ENCODE peak calls at places on chromosomes 6 and 20, in six cellular contexts. One of them, this sample, is unnamed. For H3K4me1, the result is how much of the 10 kb centered on the place peaks cover.

GRCh38 chr6:112407191-112407590 is 60.1 kb downstream of the RFPL4B start:
- DNase-seq in aorta: no peak
- DNase-seq in foreskin keratinocyte: no peak
- DNase-seq in pancreas: no peak
- DNase-seq in upper lobe of left lung: no peak
- DNase-seq in GM23338: no peak
- DNase-seq in this sample: no peak

GRCh38 chr6:71886184-71887005 is at the start of gene RIMS1:
- DNase-seq in foreskin keratinocyte: no peak
- DNase-seq in pancreas: peak
- DNase-seq in GM23338: peak
- DNase-seq in aorta: peak
- DNase-seq in upper lobe of left lung: no peak
- DNase-seq in this sample: peak

GRCh38 chr20:44384423-44385027 is 29.0 kb downstream of the HNF4A start:
- DNase-seq in aorta: peak
- DNase-seq in foreskin keratinocyte: peak
- DNase-seq in pancreas: peak
- DNase-seq in GM23338: peak
- DNase-seq in upper lobe of left lung: peak
- DNase-seq in this sample: peak

GRCh38 chr20:16864069-16864468 is 115.9 kb downstream of the OTOR start:
- DNase-seq in GM23338: no peak
- DNase-seq in upper lobe of left lung: no peak
- DNase-seq in pancreas: no peak
- DNase-seq in aorta: no peak
- DNase-seq in foreskin keratinocyte: no peak
- DNase-seq in this sample: no peak

GRCh38 chr20:63502671-63503172 is 3.8 kb upstream of the EEF1A2 start:
- DNase-seq in GM23338: no peak
- DNase-seq in foreskin keratinocyte: no peak
- DNase-seq in upper lobe of left lung: no peak
- DNase-seq in pancreas: no peak
- DNase-seq in aorta: peak
- DNase-seq in this sample: peak

GRCh38 chr20:13265941-13266340 is 44.9 kb downstream of the ISM1 start:
- DNase-seq in pancreas: no peak
- DNase-seq in foreskin keratinocyte: no peak
- DNase-seq in aorta: no peak
- DNase-seq in upper lobe of left lung: no peak
- DNase-seq in GM23338: peak
- DNase-seq in this sample: no peak

GRCh38 chr6:126661646-126662045 is 321.7 kb downstream of the CENPW start:
- DNase-seq in aorta: no peak
- DNase-seq in foreskin keratinocyte: peak
- DNase-seq in upper lobe of left lung: no peak
- DNase-seq in pancreas: no peak
- DNase-seq in GM23338: no peak
- DNase-seq in this sample: no peak

GRCh38 chr6:85576479-85576878 is 17.2 kb downstream of the SNX14 start:
- DNase-seq in pancreas: no peak
- DNase-seq in foreskin keratinocyte: no peak
- DNase-seq in upper lobe of left lung: no peak
- DNase-seq in aorta: no peak
- DNase-seq in GM23338: no peak
- DNase-seq in this sample: no peak

GRCh38 chr20:37336369-37337207 is 9.4 kb upstream of the SRC start:
- DNase-seq in aorta: peak
- DNase-seq in pancreas: no peak
- DNase-seq in foreskin keratinocyte: no peak
- DNase-seq in GM23338: peak
- DNase-seq in upper lobe of left lung: peak
- DNase-seq in this sample: peak

GRCh38 chr6:154509421-154510143 is 903 bp downstream of the CNKSR3 start:
- DNase-seq in upper lobe of left lung: peak
- DNase-seq in aorta: peak
- DNase-seq in foreskin keratinocyte: peak
- DNase-seq in GM23338: peak
- DNase-seq in pancreas: peak
- DNase-seq in this sample: peak

GRCh38 chr6:168343239-168344167 is 23.9 kb upstream of the DACT2 start:
- DNase-seq in GM23338: no peak
- DNase-seq in upper lobe of left lung: no peak
- DNase-seq in pancreas: no peak
- DNase-seq in foreskin keratinocyte: no peak
- DNase-seq in aorta: no peak
- DNase-seq in this sample: no peak

GRCh38 chr6:99362644-99363268 is 13.3 kb upstream of the FAXC start:
- DNase-seq in pancreas: no peak
- DNase-seq in GM23338: no peak
- DNase-seq in upper lobe of left lung: no peak
- DNase-seq in aorta: no peak
- DNase-seq in foreskin keratinocyte: no peak
- DNase-seq in this sample: no peak

GRCh38 chr6:63882208-63882607 is 246.6 kb downstream of the PHF3 start:
- DNase-seq in aorta: no peak
- DNase-seq in foreskin keratinocyte: no peak
- DNase-seq in upper lobe of left lung: no peak
- DNase-seq in GM23338: peak
- DNase-seq in pancreas: no peak
- DNase-seq in this sample: peak

GRCh38 chr20:17473662-17474061 is 57.5 kb downstream of the BFSP1 start:
- DNase-seq in GM23338: no peak
- DNase-seq in pancreas: no peak
- DNase-seq in aorta: no peak
- DNase-seq in foreskin keratinocyte: no peak
- DNase-seq in upper lobe of left lung: no peak
- DNase-seq in this sample: peak

GRCh38 chr6:114581293-114581692 is 238.5 kb upstream of the HS3ST5 start:
- DNase-seq in pancreas: no peak
- DNase-seq in aorta: no peak
- DNase-seq in upper lobe of left lung: no peak
- DNase-seq in GM23338: no peak
- DNase-seq in foreskin keratinocyte: no peak
- DNase-seq in this sample: peak

GRCh38 chr20:1654994-1655393 is 2.6 kb downstream of the SIRPG start:
- DNase-seq in pancreas: no peak
- DNase-seq in foreskin keratinocyte: no peak
- DNase-seq in GM23338: no peak
- DNase-seq in upper lobe of left lung: no peak
- DNase-seq in aorta: no peak
- DNase-seq in this sample: no peak

GRCh38 chr6:167097770-167098169 is 25.1 kb upstream of the CCR6 start:
- DNase-seq in aorta: no peak
- DNase-seq in GM23338: no peak
- DNase-seq in upper lobe of left lung: no peak
- DNase-seq in foreskin keratinocyte: no peak
- DNase-seq in pancreas: no peak
- DNase-seq in this sample: no peak

GRCh38 chr6:105501945-105502344 is 99.1 kb upstream of the PREP start:
- DNase-seq in foreskin keratinocyte: no peak
- DNase-seq in pancreas: no peak
- DNase-seq in upper lobe of left lung: no peak
- DNase-seq in GM23338: no peak
- DNase-seq in aorta: no peak
- DNase-seq in this sample: no peak

GRCh38 chr6:168574699-168575195 is 133.8 kb downstream of the SMOC2 start:
- DNase-seq in upper lobe of left lung: peak
- DNase-seq in foreskin keratinocyte: no peak
- DNase-seq in GM23338: peak
- DNase-seq in pancreas: no peak
- DNase-seq in aorta: peak
- DNase-seq in this sample: no peak

GRCh38 chr6:90226257-90226656 is 70.4 kb downstream of the BACH2 start:
- DNase-seq in pancreas: no peak
- DNase-seq in GM23338: no peak
- DNase-seq in foreskin keratinocyte: no peak
- DNase-seq in aorta: no peak
- DNase-seq in upper lobe of left lung: no peak
- DNase-seq in this sample: no peak

GRCh38 chr20:63435552-63435951 is 36.9 kb downstream of the KCNQ2 start:
- DNase-seq in aorta: no peak
- DNase-seq in upper lobe of left lung: no peak
- DNase-seq in pancreas: no peak
- DNase-seq in GM23338: no peak
- DNase-seq in foreskin keratinocyte: no peak
- DNase-seq in this sample: no peak

GRCh38 chr6:71433441-71433840 is 144.8 kb downstream of the OGFRL1 start:
- DNase-seq in pancreas: no peak
- DNase-seq in GM23338: no peak
- DNase-seq in foreskin keratinocyte: no peak
- DNase-seq in aorta: no peak
- DNase-seq in upper lobe of left lung: no peak
- DNase-seq in this sample: no peak

GRCh38 chr6:1792989-1793388 is 183.3 kb downstream of the FOXC1 start:
- DNase-seq in aorta: no peak
- DNase-seq in upper lobe of left lung: no peak
- DNase-seq in GM23338: peak
- DNase-seq in foreskin keratinocyte: no peak
- DNase-seq in pancreas: no peak
- DNase-seq in this sample: peak

GRCh38 chr6:129844118-129844891 is 16.8 kb downstream of the TMEM244 start:
- DNase-seq in pancreas: no peak
- DNase-seq in foreskin keratinocyte: peak
- DNase-seq in upper lobe of left lung: no peak
- DNase-seq in GM23338: peak
- DNase-seq in aorta: no peak
- DNase-seq in this sample: no peak

GRCh38 chr6:16163535-16164300 is 34.8 kb downstream of the MYLIP start:
- DNase-seq in aorta: no peak
- DNase-seq in upper lobe of left lung: no peak
- DNase-seq in foreskin keratinocyte: peak
- DNase-seq in GM23338: no peak
- DNase-seq in pancreas: no peak
- DNase-seq in this sample: peak

GRCh38 chr6:42493914-42494539 is 42.3 kb upstream of the TRERF1 start:
- DNase-seq in foreskin keratinocyte: no peak
- DNase-seq in upper lobe of left lung: no peak
- DNase-seq in pancreas: no peak
- DNase-seq in aorta: no peak
- DNase-seq in GM23338: peak
- DNase-seq in this sample: no peak

DNA sequence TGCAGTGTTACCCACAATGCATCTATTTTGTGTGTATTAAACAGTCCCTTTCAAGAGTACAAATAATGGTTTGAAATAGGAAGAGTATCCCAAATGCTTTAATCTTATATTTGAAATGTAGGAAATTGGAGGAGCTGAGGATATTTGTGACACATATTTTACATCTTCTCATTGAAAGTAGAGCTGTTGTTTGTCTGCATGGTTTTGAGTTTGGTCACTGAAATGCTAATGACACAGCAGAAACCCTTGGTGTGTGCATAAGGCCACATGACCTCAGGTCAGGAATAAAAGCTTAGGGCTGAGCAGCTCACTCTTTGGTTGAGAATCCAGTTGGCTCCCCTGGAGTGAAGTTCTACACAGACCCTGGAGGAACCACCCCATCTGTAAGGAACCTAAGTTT is 49.8 kb downstream of the TPD52L1 start:
- DNase-seq in GM23338: no peak
- DNase-seq in upper lobe of left lung: no peak
- DNase-seq in foreskin keratinocyte: peak
- DNase-seq in aorta: no peak
- DNase-seq in pancreas: no peak
- DNase-seq in this sample: no peak
- H3K4me1 ChIP-seq in GM23338: under half
- H3K4me1 ChIP-seq in upper lobe of left lung: under half
- H3K4me1 ChIP-seq in foreskin keratinocyte: under half
- H3K4me1 ChIP-seq in aorta: under half
- H3K4me1 ChIP-seq in pancreas: under half
- H3K4me1 ChIP-seq in this sample: under half

GRCh38 chr6:87949194-87949593 is 98.4 kb upstream of the SPACA1 start:
- DNase-seq in pancreas: no peak
- DNase-seq in aorta: no peak
- DNase-seq in GM23338: no peak
- DNase-seq in upper lobe of left lung: no peak
- DNase-seq in foreskin keratinocyte: no peak
- DNase-seq in this sample: no peak
- H3K4me1 ChIP-seq in pancreas: under half
- H3K4me1 ChIP-seq in aorta: under half
- H3K4me1 ChIP-seq in GM23338: under half
- H3K4me1 ChIP-seq in upper lobe of left lung: under half
- H3K4me1 ChIP-seq in foreskin keratinocyte: under half
- H3K4me1 ChIP-seq in this sample: under half

GRCh38 chr20:58551631-58552030 is 36.4 kb upstream of the APCDD1L start:
- DNase-seq in aorta: no peak
- DNase-seq in pancreas: no peak
- DNase-seq in foreskin keratinocyte: no peak
- DNase-seq in upper lobe of left lung: no peak
- DNase-seq in GM23338: no peak
- DNase-seq in this sample: no peak

GRCh38 chr20:58550661-58551060 is 35.5 kb upstream of the APCDD1L start:
- DNase-seq in foreskin keratinocyte: no peak
- DNase-seq in upper lobe of left lung: no peak
- DNase-seq in GM23338: no peak
- DNase-seq in pancreas: no peak
- DNase-seq in aorta: no peak
- DNase-seq in this sample: no peak

GRCh38 chr20:58553166-58553696 is 38.0 kb upstream of the APCDD1L start:
- DNase-seq in foreskin keratinocyte: no peak
- DNase-seq in aorta: no peak
- DNase-seq in GM23338: no peak
- DNase-seq in upper lobe of left lung: no peak
- DNase-seq in pancreas: no peak
- DNase-seq in this sample: no peak

GRCh38 chr20:58553841-58554240 is 38.6 kb upstream of the APCDD1L start:
- DNase-seq in upper lobe of left lung: no peak
- DNase-seq in pancreas: no peak
- DNase-seq in GM23338: no peak
- DNase-seq in foreskin keratinocyte: no peak
- DNase-seq in aorta: no peak
- DNase-seq in this sample: no peak

DNA sequence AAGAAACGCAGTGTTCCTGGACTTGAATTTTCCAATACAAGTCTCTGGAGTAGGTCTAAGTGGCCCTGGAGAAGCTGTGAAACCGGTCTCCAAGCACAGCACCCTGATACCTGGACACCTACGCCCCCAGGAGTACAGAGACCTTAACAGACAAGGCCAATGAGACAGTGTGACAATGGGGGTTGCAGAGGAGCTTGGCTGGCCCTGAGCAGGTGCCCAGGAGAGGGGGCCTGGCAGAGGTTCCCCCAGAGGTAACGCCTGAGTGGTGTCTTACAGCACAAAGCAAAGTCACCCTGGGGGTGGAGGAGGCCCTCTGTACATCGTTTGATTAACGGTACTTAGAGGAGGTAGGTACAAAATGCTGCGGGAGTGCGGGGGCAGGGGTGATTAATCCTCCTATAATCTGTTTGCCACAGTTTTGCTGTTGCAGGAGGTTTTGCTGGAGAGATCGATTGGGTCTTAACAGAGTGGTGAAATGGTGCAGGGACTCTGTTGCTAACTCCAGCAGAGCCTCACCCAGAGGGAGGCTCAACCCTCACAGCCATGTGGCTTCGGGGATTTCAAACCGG is 37.3 kb upstream of the APCDD1L start:
- DNase-seq in aorta: no peak
- DNase-seq in foreskin keratinocyte: no peak
- DNase-seq in pancreas: no peak
- DNase-seq in upper lobe of left lung: no peak
- DNase-seq in GM23338: no peak
- DNase-seq in this sample: no peak
- H3K4me1 ChIP-seq in aorta: under half
- H3K4me1 ChIP-seq in foreskin keratinocyte: under half
- H3K4me1 ChIP-seq in pancreas: under half
- H3K4me1 ChIP-seq in upper lobe of left lung: under half
- H3K4me1 ChIP-seq in GM23338: under half
- H3K4me1 ChIP-seq in this sample: under half

GRCh38 chr20:32687180-32687532 is 13.4 kb upstream of the C20orf203 start:
- DNase-seq in aorta: no peak
- DNase-seq in upper lobe of left lung: no peak
- DNase-seq in foreskin keratinocyte: no peak
- DNase-seq in GM23338: no peak
- DNase-seq in pancreas: no peak
- DNase-seq in this sample: no peak
- H3K4me1 ChIP-seq in aorta: under half
- H3K4me1 ChIP-seq in upper lobe of left lung: under half
- H3K4me1 ChIP-seq in foreskin keratinocyte: under half
- H3K4me1 ChIP-seq in GM23338: under half
- H3K4me1 ChIP-seq in pancreas: under half
- H3K4me1 ChIP-seq in this sample: under half

This sample was measured in BE2C.